ENCODE peak calls at places on chromosome 1, in ten cellular contexts. Q is BJ, X is lower lobe of right lung, J is adrenal gland, G is suprapubic skin, T is AG09309, I is foreskin fibroblast, Z is HFF-Myc, N is RWPE2, D is glutamatergic neuron. V is an unnamed sample.

GRCh38 chr1:30412241-30413110 is 310.9 kb downstream of the MATN1 start:
- DNase-seq in J (peak; percentile 46), D (no peak), N (peak; percentile 30), G (peak; percentile 44), X (no peak), Q (no peak), I (no peak), T (no peak), Z (no peak), V (no peak)

GRCh38 chr1:47995306-47996050 is 1.7 kb downstream of the TRABD2B start:
- DNase-seq in I (peak; percentile 22), N (no peak), D (no peak), Q (no peak), Z (no peak), T (no peak), X (no peak), G (no peak), J (peak; percentile 50), V (no peak)

GRCh38 chr1:21257431-21258135 is 32.7 kb downstream of the ECE1 start:
- DNase-seq in J (no peak), X (no peak), Q (no peak), Z (no peak), N (no peak), D (no peak), T (no peak), I (no peak), G (no peak), V (no peak)

GRCh38 chr1:38835230-38835827 is 24.2 kb downstream of the RRAGC start:
- DNase-seq in D (no peak), T (peak; percentile 63), Z (peak; percentile 67), G (no peak), Q (peak; percentile 21), N (no peak), J (peak; percentile 73), X (no peak), I (peak; percentile 91), V (peak; percentile 58)

GRCh38 chr1:67760030-67760821 is 73.0 kb downstream of the GNG12 start:
- DNase-seq in T (no peak), G (no peak), J (peak; percentile 87), I (peak; percentile 85), X (peak; percentile 53), D (peak; percentile 72), N (no peak), Z (no peak), Q (no peak), V (peak; percentile 86)

GRCh38 chr1:37237948-37238347 is 203.6 kb upstream of the GRIK3 start:
- DNase-seq in G (no peak), D (no peak), J (no peak), T (no peak), Q (no peak), Z (no peak), N (no peak), I (no peak), X (no peak), V (no peak)

GRCh38 chr1:8986814-8987190 is 39.4 kb downstream of the SLC2A7 start:
- DNase-seq in I (no peak), G (no peak), Q (no peak), J (no peak), Z (no peak), T (no peak), D (no peak), N (no peak), X (no peak), V (no peak)

GRCh38 chr1:77732090-77732489 is 27.6 kb downstream of the USP33 start:
- DNase-seq in I (no peak), Z (no peak), J (no peak), G (no peak), N (no peak), Q (no peak), T (no peak), X (no peak), D (no peak), V (no peak)

GRCh38 chr1:165854101-165854845 is 26.9 kb downstream of the UCK2 start:
- DNase-seq in I (peak; percentile 81), X (no peak), N (no peak), Z (no peak), T (peak; percentile 93), G (no peak), Q (peak; percentile 68), J (no peak), D (no peak), V (peak; percentile 71)

GRCh38 chr1:205016075-205016474 is 26.9 kb upstream of the CNTN2 start:
- DNase-seq in N (no peak), T (no peak), I (no peak), Q (no peak), D (no peak), G (no peak), Z (no peak), J (no peak), X (no peak), V (no peak)

GRCh38 chr1:23395162-23395724 is 25.6 kb upstream of the ZNF436 start:
- DNase-seq in I (no peak), N (no peak), J (no peak), D (no peak), Z (no peak), Q (no peak), T (no peak), G (no peak), X (no peak), V (no peak)

DNA sequence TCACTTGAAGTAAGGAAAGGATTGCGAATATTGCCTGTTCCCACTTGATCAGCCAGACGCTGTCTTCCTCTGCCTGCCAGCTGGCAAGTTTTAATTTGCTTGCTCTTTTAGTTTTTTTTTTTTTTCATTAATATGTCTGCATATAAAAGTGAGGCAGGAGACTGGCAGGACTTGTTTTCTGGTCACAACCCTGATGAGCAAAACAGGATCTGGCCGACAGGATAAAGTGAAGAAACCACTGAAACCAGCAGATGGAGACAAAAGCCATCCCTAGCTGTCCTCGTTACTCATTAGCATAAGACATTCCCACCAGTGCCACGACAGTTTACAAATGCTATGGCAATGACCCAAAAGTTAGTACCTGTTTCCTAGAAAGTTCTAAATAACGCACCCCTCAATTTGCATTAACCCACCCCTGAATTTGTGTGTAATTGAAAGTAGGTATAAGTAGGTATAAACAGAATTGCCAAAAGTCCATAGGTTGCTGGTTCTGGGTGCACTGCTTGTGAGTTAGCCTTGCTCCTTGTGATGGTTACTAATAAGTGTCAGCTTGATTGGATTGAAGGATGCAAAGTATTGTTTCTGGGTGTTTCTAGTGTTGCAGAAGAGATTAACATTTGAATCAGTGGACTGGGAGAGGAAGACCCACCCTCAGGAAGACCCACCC is 60.8 kb downstream of the ZNF684 start:
- DNase-seq in Q (no peak), Z (no peak), J (peak; percentile 53), D (no peak), T (no peak), G (no peak), N (no peak), I (peak; percentile 49), X (no peak), V (no peak)
- TF ChIP-seq CTCF in Q (peak; percentile 51), Z (peak; percentile 58), J (no peak), D (no peak), T (peak; percentile 65), G (no peak), N (peak; percentile 76), I (peak; percentile 45), X (peak; percentile 35), V (peak; percentile 71)

DNA sequence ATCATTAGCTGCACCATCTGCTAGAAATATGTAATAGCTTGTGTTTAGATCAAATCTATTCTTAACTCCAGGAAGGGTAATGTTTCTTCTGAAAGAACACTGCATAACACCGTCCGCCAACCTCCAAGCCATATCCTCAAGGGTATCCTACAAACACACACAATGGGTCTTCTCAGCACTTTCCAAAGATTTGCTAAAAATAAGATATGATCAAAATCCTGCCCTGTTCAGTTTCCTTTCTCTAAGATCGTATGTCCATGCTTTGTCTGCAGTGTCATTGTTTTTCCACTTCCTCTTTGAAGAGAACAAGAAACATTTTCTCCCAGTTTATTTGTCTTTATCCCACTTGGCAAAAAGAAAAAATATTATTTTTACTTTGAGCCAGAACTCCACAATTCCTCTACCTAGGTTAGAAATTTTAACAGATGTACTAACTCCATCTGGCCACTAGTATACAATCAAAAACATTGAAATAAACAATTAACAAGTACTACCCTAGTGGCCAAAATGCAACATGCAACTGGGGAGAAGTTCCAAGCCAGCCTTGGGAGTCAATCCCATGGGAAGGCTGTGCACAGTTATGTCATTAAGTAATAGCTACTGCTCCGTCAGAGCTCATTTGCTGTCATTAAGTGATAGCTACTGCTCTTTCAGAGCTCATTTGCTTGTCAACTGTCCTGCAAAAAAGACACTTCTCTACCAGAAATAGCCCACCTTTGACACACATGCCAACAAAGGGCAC is 37.8 kb downstream of the FRRS1 start:
- DNase-seq in G (no peak), J (no peak), N (no peak), D (peak; percentile 40), T (no peak), I (peak; percentile 25), Q (no peak), X (no peak), Z (no peak), V (no peak)
- TF ChIP-seq CTCF in G (peak; percentile 27), J (peak; percentile 30), N (peak; percentile 22), D (peak; percentile 75), T (peak; percentile 26), I (peak; percentile 30), Q (peak; percentile 27), X (peak; percentile 48), Z (peak; percentile 47), V (peak; percentile 53)

DNA sequence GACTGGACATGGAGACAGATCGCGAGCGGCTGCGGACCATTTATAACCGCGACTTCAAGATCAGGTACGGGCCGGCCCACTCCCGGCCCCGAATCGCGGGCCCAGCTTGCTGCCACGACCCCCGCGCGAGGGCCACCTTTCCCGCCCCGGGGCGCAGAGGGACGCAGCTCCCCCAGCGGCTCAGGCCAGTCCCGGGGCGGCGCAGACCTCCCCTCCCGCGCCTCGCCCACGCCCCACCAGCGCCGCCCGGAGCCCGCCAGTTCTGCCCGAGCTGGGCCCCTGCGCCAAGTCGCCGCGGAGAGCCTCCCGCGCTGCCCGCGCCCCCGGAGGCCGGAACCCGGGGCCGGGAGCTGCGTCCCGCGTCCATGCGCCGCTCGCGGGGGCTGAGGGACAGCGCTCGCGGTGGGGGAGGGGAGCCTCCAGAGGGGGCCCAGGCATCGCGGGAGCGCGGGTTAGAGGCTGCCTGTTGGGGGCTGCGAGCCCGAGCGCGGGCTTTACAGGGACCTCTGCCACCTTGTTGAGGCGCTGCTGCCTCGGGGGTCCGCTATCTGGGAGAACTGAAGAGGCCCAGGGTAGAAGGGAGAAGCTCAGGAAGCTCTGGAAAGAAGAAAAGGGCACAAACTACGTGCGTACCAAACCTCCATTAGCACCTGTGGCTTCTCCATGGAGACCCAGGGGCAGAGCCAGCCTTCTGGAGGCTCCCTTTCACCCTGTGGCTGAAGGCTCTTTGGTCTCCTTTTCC is 698 bp downstream of the MOV10 start:
- DNase-seq in N (peak; percentile 55), J (peak; percentile 65), G (peak; percentile 90), X (no peak), Q (no peak), I (peak; percentile 71), Z (no peak), D (peak; percentile 60), T (no peak), V (no peak)
- TF ChIP-seq CTCF in N (peak; percentile 31), J (no peak), G (no peak), X (peak; percentile 17), Q (no peak), I (no peak), Z (no peak), D (no peak), T (no peak), V (no peak)

DNA sequence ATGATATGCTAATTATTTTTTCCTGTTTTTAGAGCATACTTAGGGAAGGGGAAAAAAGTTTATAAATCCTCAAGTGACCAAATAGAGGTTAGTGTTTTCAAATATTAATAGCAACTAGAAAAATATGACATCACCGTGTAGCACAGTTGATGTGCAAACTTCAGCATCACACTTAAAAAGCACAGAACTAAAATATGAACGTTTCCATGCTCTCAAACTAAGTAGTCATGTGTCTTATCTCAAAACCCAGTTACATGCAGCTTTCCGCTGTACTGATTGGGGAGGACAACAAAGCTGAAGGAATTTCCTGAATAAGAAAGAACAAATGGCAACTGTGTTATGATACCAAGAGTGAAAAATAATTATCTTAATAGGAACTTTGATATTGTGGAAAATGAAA is 903.7 kb downstream of the ADGRL2 start:
- DNase-seq in T (no peak), J (no peak), I (no peak), G (no peak), X (no peak), D (no peak), N (no peak), Z (no peak), Q (no peak), V (no peak)
- TF ChIP-seq CTCF in T (no peak), J (no peak), I (no peak), G (no peak), X (no peak), D (no peak), N (no peak), Z (no peak), Q (no peak), V (no peak)